ENCODE peak calls at places on chromosomes 3 and 15, in four cellular contexts. S is midbrain, E is sciatic nerve, K is choroid plexus epithelial cell. X is an unnamed sample.

GRCh38 chr3:63863150-63864007 is at the start of the genes ATXN7 and THOC7:
- DNase-seq in E (peak), K (peak), S (peak), X (peak)

GRCh38 chr15:33453761-33454160 is 143.0 kb downstream of the RYR3 start:
- DNase-seq in S (no peak), E (no peak), K (no peak), X (no peak)

GRCh38 chr3:109548192-109548938 is 211.0 kb upstream of the DPPA4 start:
- DNase-seq in E (no peak), K (peak), S (no peak), X (peak)

GRCh38 chr15:68313501-68314390 is 36.2 kb downstream of the FEM1B start:
- DNase-seq in E (peak), S (no peak), K (no peak), X (no peak)

GRCh38 chr3:122392868-122393844 is 9.2 kb downstream of the FAM162A start:
- DNase-seq in E (no peak), S (peak), K (peak), X (peak)

GRCh38 chr3:1082024-1082633 is 10.7 kb upstream of the CNTN6 start:
- DNase-seq in S (peak), E (peak), K (peak), X (peak)

GRCh38 chr15:75138016-75138999 is 63.4 kb upstream of the C15orf39 start:
- DNase-seq in E (no peak), K (peak), S (no peak), X (peak)

GRCh38 chr15:101558217-101558941 is 68.9 kb upstream of the PCSK6 start:
- DNase-seq in K (no peak), S (no peak), E (no peak), X (no peak)

GRCh38 chr15:29208352-29208751 is 61.3 kb downstream of the NSMCE3 start:
- DNase-seq in E (no peak), S (no peak), K (peak), X (no peak)

GRCh38 chr3:158532099-158532734 is 38.8 kb upstream of the MLF1 start:
- DNase-seq in E (no peak), K (peak), S (peak), X (peak)

GRCh38 chr3:53091011-53091410 is 39.2 kb downstream of the RFT1 start:
- DNase-seq in E (no peak), K (no peak), S (no peak), X (no peak)

GRCh38 chr3:186493507-186493906 is 50.7 kb downstream of the CRYGS start:
- DNase-seq in E (no peak), S (no peak), K (peak), X (peak)

GRCh38 chr15:60893886-60894285 is 335.2 kb downstream of the RORA start:
- DNase-seq in K (no peak), S (no peak), E (no peak), X (no peak)

GRCh38 chr15:98745650-98746374 is 97.5 kb downstream of the IGF1R start:
- DNase-seq in K (peak), E (no peak), S (no peak), X (peak)

GRCh38 chr15:58951388-58952060 is 18.0 kb upstream of the SLTM start:
- DNase-seq in K (peak), E (no peak), S (no peak), X (peak)

GRCh38 chr3:56966509-56966908 is 94.0 kb upstream of the SPATA12 start:
- DNase-seq in S (no peak), E (no peak), K (no peak), X (no peak)

GRCh38 chr3:131738095-131738494 is 235.3 kb upstream of the MRPL3 start:
- DNase-seq in E (no peak), K (no peak), S (no peak), X (no peak)

GRCh38 chr15:38263996-38264395 is 11.4 kb downstream of the SPRED1 start:
- DNase-seq in K (peak), E (no peak), S (no peak), X (peak)